ENCODE peak calls at places on chromosomes 7 and 10, in eight cellular contexts. M is GM04504; D is T47D; K is HEK293T; F is stimulated activated CD4-positive, alpha-beta T cell treated with anti-CD3 and anti-CD28 coated beads, Interleukin-12 subunit alpha, Interleukin-12 subunit beta, amount 100 ng/mL, for 48 hours; P is 8988T; U is effector memory CD4-positive, alpha-beta T cell; Q is NCI-H1105 treated with DMSO at 0.1 percent for 48 hours. H is an unnamed sample.

GRCh38 chr10:50636576-50636975 is 12.8 kb upstream of the SGMS1 start:
- DNase-seq in K (no peak), P (no peak), M (no peak), U (peak; percentile 10), D (no peak), F (no peak), Q (no peak), H (no peak)

GRCh38 chr10:5343561-5343960 is 21.2 kb upstream of the UCN3 start:
- DNase-seq in K (no peak), P (no peak), D (no peak), M (no peak), Q (no peak), U (no peak), F (no peak), H (no peak)

GRCh38 chr7:94250124-94250523 is 144.6 kb upstream of the COL1A2 start:
- DNase-seq in K (no peak), U (no peak), D (no peak), M (no peak), P (no peak), Q (peak; percentile 90), F (no peak), H (no peak)

GRCh38 chr7:73451780-73452398 is 18.3 kb downstream of the FZD9 start:
- DNase-seq in D (peak; percentile 56), P (no peak), F (peak; percentile 24), M (peak; percentile 25), K (peak; percentile 60), U (peak; percentile 9), Q (peak; percentile 55), H (peak; percentile 69)

GRCh38 chr7:15199482-15199881 is 296.9 kb upstream of the DGKB start:
- DNase-seq in U (no peak), F (no peak), Q (peak; percentile 27), M (no peak), D (no peak), P (no peak), K (no peak), H (peak; percentile 12)

GRCh38 chr7:27182861-27183681 is 2.0 kb downstream of the HOXA11 start:
- DNase-seq in Q (peak; percentile 54), K (no peak), P (no peak), U (no peak), F (no peak), D (no peak), M (no peak), H (no peak)

GRCh38 chr10:128527730-128528129 is 401.5 kb upstream of the MKI67 start:
- DNase-seq in K (no peak), F (no peak), M (no peak), P (no peak), Q (no peak), U (no peak), D (no peak), H (no peak)

GRCh38 chr7:130141161-130141857 is 63.9 kb downstream of the TMEM209 start:
- DNase-seq in K (no peak), M (peak; percentile 34), Q (no peak), U (peak; percentile 26), P (no peak), F (peak; percentile 23), D (no peak), H (peak; percentile 70)

H was measured in fibroblast of the conjunctiva.